ENCODE peak calls at places on chromosome 15, in four cellular contexts. One of them, this sample, is unnamed.

GRCh38 chr15:28023933-28024888 is 74.9 kb downstream of the OCA2 start:
- DNase-seq in OCI-LY7: no peak
- DNase-seq in mesothelial cell of epicardium: no peak
- DNase-seq in A549: no peak
- DNase-seq in this sample: no peak

GRCh38 chr15:51492528-51492927 is 130.0 kb downstream of the DMXL2 start:
- DNase-seq in OCI-LY7: no peak
- DNase-seq in mesothelial cell of epicardium: no peak
- DNase-seq in A549: no peak
- DNase-seq in this sample: no peak

GRCh38 chr15:41512078-41512394 is 1.6 kb downstream of the LTK start:
- DNase-seq in OCI-LY7: no peak
- DNase-seq in mesothelial cell of epicardium: no peak
- DNase-seq in A549: no peak
- DNase-seq in this sample: no peak

GRCh38 chr15:95169701-95170459 is 938.5 kb downstream of the MCTP2 start:
- DNase-seq in OCI-LY7: no peak
- DNase-seq in mesothelial cell of epicardium: no peak
- DNase-seq in A549: no peak
- DNase-seq in this sample: no peak

GRCh38 chr15:26066896-26067295 is 203.8 kb upstream of the ATP10A start:
- DNase-seq in OCI-LY7: no peak
- DNase-seq in mesothelial cell of epicardium: no peak
- DNase-seq in A549: no peak
- DNase-seq in this sample: no peak

GRCh38 chr15:62742409-62743171 is 300.0 kb upstream of the TPM1 start:
- DNase-seq in OCI-LY7: peak
- DNase-seq in mesothelial cell of epicardium: peak
- DNase-seq in A549: peak
- DNase-seq in this sample: no peak

GRCh38 chr15:62569460-62570404 is 404.6 kb upstream of the C2CD4B start:
- DNase-seq in OCI-LY7: no peak
- DNase-seq in mesothelial cell of epicardium: no peak
- DNase-seq in A549: peak
- DNase-seq in this sample: no peak

GRCh38 chr15:85421116-85421925 is 40.9 kb downstream of the AKAP13 start:
- DNase-seq in OCI-LY7: no peak
- DNase-seq in mesothelial cell of epicardium: no peak
- DNase-seq in A549: no peak
- DNase-seq in this sample: no peak

GRCh38 chr15:77538793-77539487 is 93.8 kb downstream of the LINGO1 start:
- DNase-seq in OCI-LY7: no peak
- DNase-seq in mesothelial cell of epicardium: no peak
- DNase-seq in A549: no peak
- DNase-seq in this sample: no peak

GRCh38 chr15:99762288-99762687 is 29.1 kb upstream of the LYSMD4 start:
- DNase-seq in OCI-LY7: no peak
- DNase-seq in mesothelial cell of epicardium: no peak
- DNase-seq in A549: no peak
- DNase-seq in this sample: no peak

GRCh38 chr15:59999558-60000112 is 4.5 kb upstream of the FOXB1 start:
- DNase-seq in OCI-LY7: no peak
- DNase-seq in mesothelial cell of epicardium: no peak
- DNase-seq in A549: no peak
- DNase-seq in this sample: no peak

GRCh38 chr15:35496585-35496984 is 49.4 kb downstream of the DPH6 start:
- DNase-seq in OCI-LY7: no peak
- DNase-seq in mesothelial cell of epicardium: no peak
- DNase-seq in A549: no peak
- DNase-seq in this sample: no peak

GRCh38 chr15:50562735-50563640 is 16.5 kb upstream of the USP50 start:
- DNase-seq in OCI-LY7: no peak
- DNase-seq in mesothelial cell of epicardium: no peak
- DNase-seq in A549: no peak
- DNase-seq in this sample: no peak

GRCh38 chr15:52362497-52362896 is 66.9 kb upstream of the MYO5C start:
- DNase-seq in OCI-LY7: no peak
- DNase-seq in mesothelial cell of epicardium: no peak
- DNase-seq in A549: no peak
- DNase-seq in this sample: no peak

GRCh38 chr15:52082197-52083036 is 30.2 kb downstream of the BCL2L10 start:
- DNase-seq in OCI-LY7: peak
- DNase-seq in mesothelial cell of epicardium: no peak
- DNase-seq in A549: no peak
- DNase-seq in this sample: no peak

GRCh38 chr15:38745611-38746010 is 181.0 kb upstream of the RASGRP1 start:
- DNase-seq in OCI-LY7: no peak
- DNase-seq in mesothelial cell of epicardium: no peak
- DNase-seq in A549: no peak
- DNase-seq in this sample: no peak

GRCh38 chr15:70222632-70223031 is 124.9 kb upstream of the TLE3 start:
- DNase-seq in OCI-LY7: no peak
- DNase-seq in mesothelial cell of epicardium: no peak
- DNase-seq in A549: no peak
- DNase-seq in this sample: no peak

GRCh38 chr15:62392411-62392810 is 227.3 kb upstream of the C2CD4B start:
- DNase-seq in OCI-LY7: peak
- DNase-seq in mesothelial cell of epicardium: no peak
- DNase-seq in A549: peak
- DNase-seq in this sample: no peak

GRCh38 chr15:77895742-77896141 is 181.8 kb downstream of the TBC1D2B start:
- DNase-seq in OCI-LY7: no peak
- DNase-seq in mesothelial cell of epicardium: no peak
- DNase-seq in A549: no peak
- DNase-seq in this sample: no peak

GRCh38 chr15:35256141-35256540 is 171.0 kb upstream of the NANOGP8 start:
- DNase-seq in OCI-LY7: no peak
- DNase-seq in mesothelial cell of epicardium: no peak
- DNase-seq in A549: no peak
- DNase-seq in this sample: no peak

GRCh38 chr15:36880913-36881290 is 219.4 kb downstream of the MEIS2 start:
- DNase-seq in OCI-LY7: no peak
- DNase-seq in mesothelial cell of epicardium: no peak
- DNase-seq in A549: no peak
- DNase-seq in this sample: no peak

GRCh38 chr15:98870788-98871187 is 136.8 kb downstream of the PGPEP1L start:
- DNase-seq in OCI-LY7: no peak
- DNase-seq in mesothelial cell of epicardium: no peak
- DNase-seq in A549: no peak
- DNase-seq in this sample: no peak

GRCh38 chr15:39886418-39886817 is 33.6 kb downstream of the GPR176 start:
- DNase-seq in OCI-LY7: no peak
- DNase-seq in mesothelial cell of epicardium: no peak
- DNase-seq in A549: no peak
- DNase-seq in this sample: no peak

GRCh38 chr15:70473623-70474366 is 289.6 kb downstream of the UACA start:
- DNase-seq in OCI-LY7: no peak
- DNase-seq in mesothelial cell of epicardium: no peak
- DNase-seq in A549: no peak
- DNase-seq in this sample: no peak

GRCh38 chr15:98397411-98397810 is 250.9 kb upstream of the IGF1R start:
- DNase-seq in OCI-LY7: no peak
- DNase-seq in mesothelial cell of epicardium: no peak
- DNase-seq in A549: no peak
- DNase-seq in this sample: no peak

GRCh38 chr15:33988384-33988783 is 20.1 kb downstream of the CHRM5 start:
- DNase-seq in OCI-LY7: no peak
- DNase-seq in mesothelial cell of epicardium: no peak
- DNase-seq in A549: no peak
- DNase-seq in this sample: no peak

GRCh38 chr15:58306591-58307312 is 125.0 kb upstream of the LIPC start:
- DNase-seq in OCI-LY7: no peak
- DNase-seq in mesothelial cell of epicardium: no peak
- DNase-seq in A549: no peak
- DNase-seq in this sample: no peak

GRCh38 chr15:69593981-69594966 is 141.7 kb downstream of the RPLP1 start:
- DNase-seq in OCI-LY7: no peak
- DNase-seq in mesothelial cell of epicardium: no peak
- DNase-seq in A549: peak
- DNase-seq in this sample: no peak

GRCh38 chr15:92617197-92618037 is 38.2 kb downstream of the FAM174B start:
- DNase-seq in OCI-LY7: no peak
- DNase-seq in mesothelial cell of epicardium: no peak
- DNase-seq in A549: peak
- DNase-seq in this sample: no peak

GRCh38 chr15:25863067-25863967 is at the start of gene ATP10A:
- DNase-seq in OCI-LY7: no peak
- DNase-seq in mesothelial cell of epicardium: no peak
- DNase-seq in A549: peak
- DNase-seq in this sample: no peak

GRCh38 chr15:59764775-59765174 is 75.7 kb upstream of the BNIP2 start:
- DNase-seq in OCI-LY7: no peak
- DNase-seq in mesothelial cell of epicardium: no peak
- DNase-seq in A549: peak
- DNase-seq in this sample: no peak

GRCh38 chr15:28191832-28192231 is 92.7 kb upstream of the OCA2 start:
- DNase-seq in OCI-LY7: no peak
- DNase-seq in mesothelial cell of epicardium: no peak
- DNase-seq in A549: peak
- DNase-seq in this sample: no peak

GRCh38 chr15:67444100-67444499 is 76.8 kb upstream of the C15orf61 start:
- DNase-seq in OCI-LY7: no peak
- DNase-seq in mesothelial cell of epicardium: no peak
- DNase-seq in A549: no peak
- DNase-seq in this sample: no peak
- TF ChIP-seq CTCF in OCI-LY7: no peak
- TF ChIP-seq CTCF in mesothelial cell of epicardium: no peak
- TF ChIP-seq CTCF in A549: no peak
- TF ChIP-seq CTCF in this sample: no peak

DNA sequence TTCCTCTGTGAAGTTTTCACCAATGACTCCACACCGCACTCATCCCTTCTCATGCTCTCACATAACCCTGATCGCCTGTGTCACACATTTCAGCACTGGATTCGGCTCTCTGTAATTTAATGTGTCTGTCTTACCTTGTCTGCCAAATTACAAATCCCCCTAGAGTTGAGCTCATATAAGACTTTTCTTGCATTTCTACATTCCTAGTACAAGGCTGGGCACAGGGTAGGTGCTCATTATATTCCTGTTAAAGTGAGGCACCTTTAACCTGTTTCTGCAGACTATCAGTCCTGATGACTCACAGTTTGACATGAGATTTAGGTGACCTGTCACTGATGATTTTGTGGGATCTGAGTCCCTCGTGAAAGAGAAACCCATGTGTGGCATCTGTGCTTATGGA is 22.6 kb downstream of the TGM5 start:
- DNase-seq in OCI-LY7: no peak
- DNase-seq in mesothelial cell of epicardium: no peak
- DNase-seq in A549: no peak
- DNase-seq in this sample: no peak
- TF ChIP-seq CTCF in OCI-LY7: no peak
- TF ChIP-seq CTCF in mesothelial cell of epicardium: no peak
- TF ChIP-seq CTCF in A549: no peak
- TF ChIP-seq CTCF in this sample: no peak

GRCh38 chr15:68256675-68257450 is 20.7 kb upstream of the FEM1B start:
- DNase-seq in OCI-LY7: peak
- DNase-seq in mesothelial cell of epicardium: peak
- DNase-seq in A549: peak
- DNase-seq in this sample: no peak

GRCh38 chr15:68259883-68260282 is 17.7 kb upstream of the FEM1B start:
- DNase-seq in OCI-LY7: no peak
- DNase-seq in mesothelial cell of epicardium: no peak
- DNase-seq in A549: no peak
- DNase-seq in this sample: no peak

GRCh38 chr15:68261980-68262379 is 15.6 kb upstream of the FEM1B start:
- DNase-seq in OCI-LY7: no peak
- DNase-seq in mesothelial cell of epicardium: no peak
- DNase-seq in A549: no peak
- DNase-seq in this sample: no peak

GRCh38 chr15:68261241-68261640 is 16.3 kb upstream of the FEM1B start:
- DNase-seq in OCI-LY7: no peak
- DNase-seq in mesothelial cell of epicardium: no peak
- DNase-seq in A549: no peak
- DNase-seq in this sample: no peak

GRCh38 chr15:68258684-68259083 is 18.9 kb upstream of the FEM1B start:
- DNase-seq in OCI-LY7: no peak
- DNase-seq in mesothelial cell of epicardium: no peak
- DNase-seq in A549: no peak
- DNase-seq in this sample: no peak
- TF ChIP-seq CTCF in OCI-LY7: no peak
- TF ChIP-seq CTCF in mesothelial cell of epicardium: no peak
- TF ChIP-seq CTCF in A549: no peak
- TF ChIP-seq CTCF in this sample: no peak

DNA sequence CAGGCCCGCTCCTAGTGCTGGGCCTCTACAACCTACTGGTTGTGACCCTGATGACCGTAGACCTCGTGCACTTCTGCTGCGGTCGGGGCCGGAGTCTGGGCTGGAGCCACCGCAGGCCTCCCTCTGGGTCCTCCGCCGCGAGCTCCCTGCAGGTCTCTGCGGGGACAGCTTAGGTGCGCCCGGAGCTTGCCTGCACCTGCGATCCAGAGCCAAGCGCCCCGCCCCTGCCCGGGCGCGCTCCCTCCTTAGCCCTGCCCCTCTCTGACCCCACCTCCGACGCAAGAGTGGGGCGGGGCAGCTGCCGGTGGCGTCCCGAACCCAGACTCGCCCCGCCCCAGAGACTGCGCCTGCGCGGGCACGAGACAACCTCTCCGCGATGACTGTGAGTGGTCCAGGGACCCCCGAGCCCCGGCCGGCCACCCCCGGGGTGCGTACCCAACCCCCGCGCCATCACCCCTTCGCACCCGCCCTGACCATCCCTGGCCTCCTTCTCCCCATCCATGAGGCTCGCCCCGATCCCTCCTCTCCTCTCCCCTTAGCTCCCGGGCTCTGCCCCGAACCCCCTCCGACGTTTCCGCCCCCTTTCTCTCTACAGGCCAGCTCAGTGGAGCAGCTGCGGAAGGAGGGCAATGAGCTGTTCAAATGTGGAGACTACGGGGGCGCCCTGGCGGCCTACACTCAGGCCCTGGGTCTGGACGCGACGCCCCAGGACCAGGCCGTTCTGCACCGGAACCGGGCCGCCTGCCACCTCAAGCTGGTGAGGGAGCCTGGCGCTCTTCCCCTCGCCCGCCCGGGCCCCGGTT is at the start of gene UNC45A:
- DNase-seq in OCI-LY7: peak
- DNase-seq in mesothelial cell of epicardium: peak
- DNase-seq in A549: peak
- DNase-seq in this sample: peak
- TF ChIP-seq CTCF in OCI-LY7: peak
- TF ChIP-seq CTCF in mesothelial cell of epicardium: no peak
- TF ChIP-seq CTCF in A549: no peak
- TF ChIP-seq CTCF in this sample: no peak